ENCODE peak calls at places on chromosomes 6 and 20, in five cellular contexts. S, E, O, A and P are unnamed samples. For H3K4me1, the result is how much of the 10 kb centered on the place peaks cover.

GRCh38 chr20:46398963-46399362 is 7.5 kb downstream of the ELMO2 start:
- DNase-seq in S (no peak), E (no peak), O (no peak), A (no peak), P (no peak)

GRCh38 chr6:47792216-47792733 is 10.4 kb downstream of the OPN5 start:
- DNase-seq in S (no peak), E (no peak), O (no peak), A (no peak), P (no peak)

GRCh38 chr6:34338811-34339210 is 53.7 kb downstream of the NUDT3 start:
- DNase-seq in S (no peak), E (no peak), O (no peak), A (no peak), P (no peak)

GRCh38 chr6:31736026-31736767 is at the start of gene CLIC1:
- DNase-seq in S (peak), E (peak), O (peak), A (peak), P (peak)

GRCh38 chr6:15505463-15505918 is 157.3 kb downstream of the DTNBP1 start:
- DNase-seq in S (no peak), E (no peak), O (no peak), A (no peak), P (no peak)

GRCh38 chr20:32354592-32355416 is 3.3 kb upstream of the ASXL1 start:
- DNase-seq in S (peak), E (no peak), O (no peak), A (no peak), P (no peak)

GRCh38 chr6:134119481-134119880 is 67.1 kb upstream of the SLC2A12 start:
- DNase-seq in S (no peak), E (no peak), O (no peak), A (no peak), P (no peak)

GRCh38 chr20:34557936-34558319 is 590 bp upstream of the MAP1LC3A start:
- DNase-seq in S (no peak), E (no peak), O (no peak), A (no peak), P (no peak)

GRCh38 chr6:23350752-23351453 is 775.1 kb upstream of the NRSN1 start:
- DNase-seq in S (no peak), E (no peak), O (no peak), A (no peak), P (no peak)

GRCh38 chr20:5626603-5627002 is 123.6 kb upstream of the SHLD1 start:
- DNase-seq in S (no peak), E (no peak), O (no peak), A (no peak), P (no peak)

GRCh38 chr6:6891074-6891754 is 216.5 kb upstream of the RREB1 start:
- DNase-seq in S (no peak), E (no peak), O (no peak), A (no peak), P (no peak)

GRCh38 chr6:28673800-28674671 is 148.4 kb downstream of the GPX5 start:
- DNase-seq in S (peak), E (no peak), O (no peak), A (no peak), P (no peak)

GRCh38 chr6:144898052-144898689 is 613.0 kb downstream of the UTRN start:
- DNase-seq in S (no peak), E (no peak), O (no peak), A (no peak), P (no peak)

GRCh38 chr20:45322952-45323383 is 14.9 kb upstream of the MATN4 start:
- DNase-seq in S (no peak), E (peak), O (peak), A (no peak), P (peak)

GRCh38 chr20:46361386-46361785 is 45.0 kb downstream of the ELMO2 start:
- DNase-seq in S (no peak), E (no peak), O (no peak), A (no peak), P (no peak)

GRCh38 chr20:38471245-38471644 is 1.4 kb upstream of the RALGAPB start:
- DNase-seq in S (no peak), E (no peak), O (no peak), A (no peak), P (no peak)

GRCh38 chr20:13765299-13765698 is 19.4 kb downstream of the ESF1 start:
- DNase-seq in S (no peak), E (no peak), O (no peak), A (no peak), P (no peak)

GRCh38 chr6:3227363-3228045 is at the start of gene TUBB2B:
- DNase-seq in S (no peak), E (peak), O (peak), A (no peak), P (no peak)

GRCh38 chr6:119174879-119175817 is 96.7 kb upstream of the FAM184A start:
- DNase-seq in S (no peak), E (no peak), O (no peak), A (no peak), P (no peak)

GRCh38 chr6:39923394-39923793 is 10.9 kb downstream of the MOCS1 start:
- DNase-seq in S (no peak), E (peak), O (peak), A (no peak), P (peak)

GRCh38 chr20:58714340-58714922 is 21.8 kb downstream of the NPEPL1 start:
- DNase-seq in S (no peak), E (peak), O (peak), A (peak), P (peak)

GRCh38 chr6:87172292-87172691 is 16.9 kb downstream of the ZNF292 start:
- DNase-seq in S (no peak), E (no peak), O (no peak), A (no peak), P (no peak)
- H3K4me1 ChIP-seq in S (under half), E (under half), O (half or more), A (under half), P (under half)

GRCh38 chr6:105348897-105349296 is 54.0 kb downstream of the PREP start:
- DNase-seq in S (no peak), E (no peak), O (no peak), A (no peak), P (no peak)
- H3K4me3 ChIP-seq in S (no peak), E (no peak), O (no peak), A (no peak), P (no peak)

DNA sequence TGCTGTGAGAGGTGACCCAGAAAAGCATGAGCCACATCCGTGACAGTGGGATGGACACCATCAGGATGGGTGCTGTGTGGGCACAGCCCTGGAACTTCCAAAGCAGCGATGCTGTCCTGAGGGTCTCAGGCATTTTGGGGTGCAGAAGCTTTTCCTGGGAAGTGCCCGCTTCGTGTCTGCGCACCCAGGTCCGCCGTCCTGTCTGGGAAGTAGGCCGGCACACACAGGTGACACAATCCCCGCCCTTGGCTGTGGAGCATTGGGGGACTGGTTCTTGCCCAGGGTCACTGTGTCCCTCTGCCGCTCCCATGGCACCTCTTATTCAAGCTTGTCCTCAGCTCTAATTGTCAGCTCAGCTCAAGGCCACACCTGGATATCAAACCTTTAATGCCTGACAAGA is 112.6 kb downstream of the ZDHHC14 start:
- DNase-seq in S (no peak), E (no peak), O (no peak), A (no peak), P (no peak)
- H3K4me1 ChIP-seq in S (under half), E (under half), O (under half), A (under half), P (under half)

GRCh38 chr6:106766201-106766600 is 136.8 kb downstream of the QRSL1 start:
- DNase-seq in S (no peak), E (no peak), O (no peak), A (no peak), P (no peak)
- H3K4me3 ChIP-seq in S (no peak), E (peak), O (no peak), A (no peak), P (no peak)

DNA sequence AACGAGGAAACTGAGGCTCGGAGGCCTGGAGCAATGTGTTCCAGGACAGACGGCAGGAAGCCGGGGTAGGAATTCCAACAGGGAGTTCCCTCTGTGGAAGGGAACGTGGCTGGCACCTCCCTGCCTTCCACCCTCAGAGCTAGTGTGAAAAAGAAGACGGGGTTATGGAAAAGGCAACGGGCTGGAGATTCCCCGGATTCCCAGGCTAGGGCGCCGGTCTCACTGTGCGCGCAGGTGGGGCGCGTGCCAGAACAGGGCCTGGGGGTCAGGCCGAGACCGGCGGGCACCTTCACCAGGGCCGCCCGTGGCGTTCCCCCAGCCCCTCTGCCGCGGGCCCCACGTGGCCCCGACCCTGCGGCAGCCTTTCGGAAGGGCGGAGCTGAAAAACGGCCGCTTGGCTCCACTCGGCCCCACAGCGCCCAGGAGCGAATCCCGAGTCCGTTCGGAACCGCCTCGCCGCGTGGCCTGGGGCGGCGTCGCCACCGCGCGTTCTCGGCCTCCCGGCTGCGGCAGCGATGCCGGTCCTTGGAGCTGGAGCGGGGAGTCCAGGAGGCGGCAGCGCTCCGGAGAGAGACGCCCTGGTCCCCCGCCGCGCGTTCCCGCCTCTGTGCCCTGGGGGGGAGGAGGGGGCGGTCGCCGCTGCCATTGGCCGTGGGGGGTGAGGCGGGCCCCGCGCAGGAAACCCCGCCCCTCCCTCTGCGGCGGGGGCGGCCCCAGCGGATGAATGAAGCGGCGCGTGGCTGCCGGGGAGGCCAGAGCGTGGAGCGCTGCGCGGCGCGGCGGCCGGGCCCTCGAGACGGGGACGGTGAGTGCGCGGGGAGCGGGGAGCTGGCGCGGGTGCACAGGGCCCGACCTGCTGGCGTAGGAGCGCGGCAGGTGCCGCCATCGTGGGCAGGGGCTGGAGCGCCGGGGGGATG is at the start of gene SLCO4A1:
- DNase-seq in S (peak), E (peak), O (peak), A (peak), P (peak)
- H3K4me1 ChIP-seq in S (under half), E (under half), O (half or more), A (under half), P (under half)